ENCODE peak calls at places on chromosomes 2 and 18, in four cellular contexts. T is IMR-90, G is H9, Y is mesendoderm. U is an unnamed sample.

GRCh38 chr2:46387886-46388515 is 90.8 kb downstream of the EPAS1 start:
- DNase-seq in T (no peak), G (peak), Y (no peak), U (no peak)

GRCh38 chr18:58135806-58136331 is 91.8 kb downstream of the NEDD4L start:
- DNase-seq in T (peak), G (peak), Y (peak), U (peak)

GRCh38 chr2:8502316-8502715 is 179.5 kb upstream of the ID2 start:
- DNase-seq in T (no peak), G (no peak), Y (no peak), U (no peak)

GRCh38 chr2:39696072-39696471 is 30.4 kb downstream of the TMEM178A start:
- DNase-seq in T (peak), G (no peak), Y (peak), U (no peak)

GRCh38 chr2:21043744-21044532 is at the start of gene APOB:
- DNase-seq in T (no peak), G (peak), Y (peak), U (no peak)

GRCh38 chr18:44320619-44321460 is 359.8 kb upstream of the SETBP1 start:
- DNase-seq in T (no peak), G (peak), Y (peak), U (no peak)

GRCh38 chr2:18750662-18751554 is 161.5 kb upstream of the NT5C1B start:
- DNase-seq in T (peak), G (no peak), Y (no peak), U (no peak)

GRCh38 chr2:120278901-120279300 is 26.2 kb downstream of the RALB start:
- DNase-seq in T (no peak), G (no peak), Y (no peak), U (no peak)

DNA sequence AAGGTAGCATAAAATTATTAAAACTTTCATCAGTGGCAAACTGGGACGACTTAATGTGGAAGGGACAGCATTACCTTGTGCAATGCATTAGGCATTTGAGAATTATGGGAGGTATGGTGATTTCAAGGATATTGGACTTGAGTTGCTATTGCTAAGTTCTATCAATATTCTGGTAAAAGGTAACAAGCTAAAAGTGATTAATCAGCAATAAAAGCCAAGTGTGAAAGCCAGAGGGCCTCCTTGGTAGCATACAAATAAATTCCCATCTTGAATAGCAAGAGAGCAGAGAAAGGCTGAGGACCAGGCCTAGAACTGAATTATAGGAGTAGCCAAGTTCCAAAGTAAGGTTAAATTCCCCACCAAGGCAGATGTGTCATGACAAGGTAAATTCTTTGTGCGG is 74.2 kb upstream of the KCNH7 start:
- DNase-seq in T (no peak), G (no peak), Y (no peak), U (no peak)
- H4K5ac ChIP-seq in T (no peak), G (no peak), Y (no peak), U (no peak)

GRCh38 chr2:94992360-94992759 is 33.1 kb upstream of the MAL start:
- DNase-seq in T (no peak), G (no peak), Y (no peak), U (no peak)
- H4K5ac ChIP-seq in T (no peak), G (no peak), Y (no peak), U (no peak)

DNA sequence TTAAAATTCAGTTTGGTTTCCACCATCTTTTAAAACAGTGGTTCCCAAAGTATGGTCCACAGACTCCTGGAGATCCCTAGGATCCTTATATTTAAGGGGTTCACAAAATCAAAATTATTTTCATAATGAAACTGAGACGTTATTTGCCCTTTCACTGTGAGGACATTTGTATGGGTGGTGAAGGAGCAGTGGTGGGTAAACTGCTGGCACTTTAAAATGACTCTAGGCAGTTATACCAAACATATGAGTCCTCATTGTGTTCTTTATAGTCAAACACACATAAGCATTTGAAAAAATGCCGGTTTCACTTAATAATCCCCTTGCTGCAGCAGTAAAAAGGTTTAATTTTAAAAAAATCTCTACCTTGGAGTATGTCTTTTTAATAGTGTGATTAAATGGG is 7.2 kb downstream of the SMAD4 start:
- DNase-seq in T (no peak), G (no peak), Y (no peak), U (no peak)
- H4K5ac ChIP-seq in T (no peak), G (no peak), Y (no peak), U (no peak)

GRCh38 chr2:74014813-74015212 is 30.1 kb downstream of the TET3 start:
- DNase-seq in T (no peak), G (no peak), Y (no peak), U (no peak)
- H4K5ac ChIP-seq in T (no peak), G (no peak), Y (no peak), U (no peak)

DNA sequence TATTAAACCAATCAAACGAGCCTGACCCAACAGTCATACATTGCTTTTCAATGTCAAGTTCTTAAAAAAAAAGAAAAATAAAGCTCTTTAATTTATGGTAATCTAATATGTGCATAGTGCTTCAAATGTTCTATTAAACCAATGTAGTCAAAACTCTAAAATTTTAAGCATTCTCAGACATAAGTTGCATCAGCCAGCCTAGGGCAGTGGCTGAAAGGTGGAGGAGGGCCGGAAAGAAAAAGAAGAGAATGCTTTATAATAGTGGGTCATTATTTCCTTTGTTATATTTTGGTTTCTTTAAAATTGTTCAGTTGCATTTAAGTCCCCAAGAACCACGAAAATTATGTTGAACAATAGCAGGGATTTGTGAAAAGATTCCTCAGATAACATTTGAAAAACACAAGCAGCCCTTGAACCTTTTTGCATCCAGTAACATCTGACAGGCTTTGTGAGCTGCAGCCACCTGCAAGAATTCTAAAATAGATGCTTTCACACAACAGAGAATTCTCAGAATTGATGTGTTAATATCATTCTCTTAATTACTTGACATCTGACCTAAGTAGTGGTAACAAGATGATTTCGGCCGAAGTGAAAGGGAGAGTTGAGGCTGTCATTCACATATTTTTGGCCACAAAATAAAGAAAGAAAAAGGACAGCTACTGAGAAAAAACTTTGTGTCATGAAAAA is 252.1 kb downstream of the CDCA7 start:
- DNase-seq in T (no peak), G (no peak), Y (no peak), U (no peak)
- H4K5ac ChIP-seq in T (no peak), G (no peak), Y (no peak), U (peak)

U was measured in H1.